ENCODE peak calls at places on chromosomes 13 and 19, in ten cellular contexts. R is activated naive CD4-positive, alpha-beta T cell treated with anti-CD3 and anti-CD28 coated beads for 36 hours; J is breast epithelium; N is mammary epithelial cell; T is HS-5; K is KBM-7; I is tibial nerve; U is effector memory CD8-positive, alpha-beta T cell; B is B cell; A is stimulated activated CD4-positive, alpha-beta T cell treated with anti-CD3 and anti-CD28 coated beads, Interleukin-4, amount 100 ng/mL, for 4 hours. F is an unnamed sample.

GRCh38 chr19:5356428-5356827 is 15.8 kb upstream of the PTPRS start:
- DNase-seq in A (no peak), K (no peak), R (no peak), B (no peak), U (no peak), N (no peak), J (no peak), T (no peak), I (no peak), F (no peak)

GRCh38 chr13:110130431-110130830 is 176.5 kb downstream of the COL4A1 start:
- DNase-seq in A (no peak), J (no peak), T (no peak), I (no peak), R (no peak), B (no peak), K (no peak), N (no peak), U (no peak), F (no peak)

GRCh38 chr13:109205315-109205714 is 575.9 kb downstream of the MYO16 start:
- DNase-seq in U (no peak), I (no peak), J (no peak), N (no peak), B (no peak), T (no peak), K (no peak), R (no peak), A (no peak), F (no peak)

GRCh38 chr19:4284974-4285373 is 5.9 kb downstream of the SHD start:
- DNase-seq in R (no peak), J (no peak), I (no peak), T (no peak), A (no peak), N (no peak), K (no peak), U (no peak), B (no peak), F (no peak)

GRCh38 chr19:16363133-16363851 is 38.7 kb downstream of the KLF2 start:
- DNase-seq in J (peak), A (no peak), I (no peak), U (no peak), K (no peak), R (no peak), B (no peak), N (peak), T (no peak), F (no peak)

GRCh38 chr19:38869836-38870607 is 8.1 kb downstream of the RINL start:
- DNase-seq in T (no peak), R (peak), I (peak), U (peak), A (peak), J (peak), B (peak), K (peak), N (peak), F (no peak)

GRCh38 chr13:61180245-61180644 is 235.4 kb downstream of the PCDH20 start:
- DNase-seq in R (no peak), N (no peak), J (no peak), T (no peak), U (no peak), K (no peak), A (no peak), B (no peak), I (no peak), F (no peak)

GRCh38 chr13:73230714-73231113 is 171.9 kb downstream of the KLF5 start:
- DNase-seq in T (no peak), U (no peak), B (no peak), J (no peak), I (no peak), K (no peak), N (peak), R (peak), A (peak), F (no peak)

GRCh38 chr19:8695911-8696310 is 2.7 kb downstream of the ACTL9 start:
- DNase-seq in K (no peak), R (no peak), N (no peak), U (no peak), A (no peak), J (no peak), I (no peak), B (no peak), T (no peak), F (no peak)

GRCh38 chr19:3671680-3672574 is 28.3 kb downstream of the PIP5K1C start:
- DNase-seq in U (no peak), K (peak), T (no peak), N (no peak), A (peak), R (peak), J (no peak), I (no peak), B (no peak), F (no peak)

GRCh38 chr13:63901630-63902029 is 2486.0 kb upstream of the PCDH20 start:
- DNase-seq in T (no peak), I (no peak), B (no peak), K (no peak), J (no peak), N (no peak), A (no peak), R (no peak), U (no peak), F (no peak)

GRCh38 chr19:7851623-7852500 is 21.8 kb downstream of the EVI5L start:
- DNase-seq in N (no peak), U (no peak), J (no peak), R (no peak), T (no peak), B (no peak), I (no peak), A (no peak), K (no peak), F (no peak)

GRCh38 chr13:55394470-55394869 is 1746.2 kb upstream of the PRR20A start:
- DNase-seq in N (no peak), B (no peak), K (no peak), T (no peak), I (no peak), U (no peak), R (no peak), J (no peak), A (no peak), F (no peak)

GRCh38 chr13:111908391-111908790 is 158.6 kb upstream of the SOX1 start:
- DNase-seq in N (no peak), U (no peak), T (no peak), B (no peak), J (peak), A (no peak), K (no peak), I (no peak), R (no peak), F (no peak)

GRCh38 chr19:55225415-55225958 is 3.1 kb downstream of the TMEM86B start:
- DNase-seq in U (no peak), J (no peak), K (no peak), R (no peak), N (no peak), A (no peak), B (no peak), I (no peak), T (no peak), F (no peak)

GRCh38 chr19:988081-988480 is 3.9 kb downstream of the WDR18 start:
- DNase-seq in U (no peak), I (no peak), J (no peak), T (no peak), N (no peak), R (no peak), A (no peak), K (no peak), B (no peak), F (no peak)

GRCh38 chr19:18418034-18418724 is 1.0 kb upstream of the SSBP4 start:
- DNase-seq in K (no peak), I (no peak), J (no peak), U (no peak), N (no peak), T (no peak), R (no peak), B (peak), A (peak), F (no peak)

GRCh38 chr19:575527-576506 is 3.4 kb downstream of the BSG start:
- DNase-seq in U (no peak), I (no peak), K (no peak), B (no peak), N (peak), A (no peak), T (no peak), J (no peak), R (no peak), F (peak)

GRCh38 chr13:47853236-47853635 is 147.8 kb downstream of the SUCLA2 start:
- DNase-seq in T (no peak), B (no peak), R (no peak), N (peak), U (no peak), J (no peak), A (no peak), I (no peak), K (no peak), F (peak)

GRCh38 chr13:49410006-49410405 is 33.9 kb downstream of the CAB39L start:
- DNase-seq in R (no peak), I (no peak), A (no peak), U (no peak), T (no peak), B (no peak), N (no peak), J (no peak), K (no peak), F (no peak)

GRCh38 chr19:47765522-47766358 is 12.8 kb upstream of the SELENOW start:
- DNase-seq in I (no peak), R (peak), U (peak), B (peak), A (peak), T (no peak), K (peak), J (no peak), N (peak), F (no peak)

GRCh38 chr19:22595918-22596341 is 38.2 kb upstream of the ZNF492 start:
- DNase-seq in U (no peak), N (no peak), J (peak), A (no peak), K (no peak), I (peak), T (no peak), R (no peak), B (peak), F (no peak)

GRCh38 chr19:5096536-5096935 is 127.6 kb downstream of the KDM4B start:
- DNase-seq in U (no peak), B (no peak), R (no peak), T (no peak), I (no peak), J (no peak), A (no peak), N (no peak), K (no peak), F (no peak)

GRCh38 chr19:524062-524674 is 7.4 kb upstream of the CDC34 start:
- DNase-seq in T (no peak), N (no peak), J (no peak), K (no peak), A (no peak), R (no peak), B (no peak), U (no peak), I (no peak), F (no peak)

GRCh38 chr19:29806098-29806866 is 5.5 kb upstream of the CCNE1 start:
- DNase-seq in A (no peak), T (no peak), J (no peak), K (no peak), I (no peak), N (no peak), R (no peak), B (no peak), U (no peak), F (no peak)

GRCh38 chr19:30371157-30371845 is 883 bp upstream of the ZNF536 start:
- DNase-seq in T (no peak), R (no peak), A (no peak), U (no peak), K (no peak), B (no peak), J (no peak), N (no peak), I (no peak), F (no peak)

GRCh38 chr19:41499899-41500298 is 56.9 kb downstream of the ERICH4 start:
- DNase-seq in U (no peak), A (no peak), I (no peak), R (no peak), K (no peak), N (no peak), T (no peak), B (no peak), J (no peak), F (no peak)

GRCh38 chr13:100330662-100331061 is 241.8 kb downstream of the PCCA start:
- DNase-seq in R (no peak), J (no peak), K (no peak), N (no peak), U (no peak), A (no peak), B (no peak), T (no peak), I (no peak), F (no peak)